ENCODE peak calls at places on chromosomes 4 and X, in seven cellular contexts. K is ovary, Z is HepG2, F is spleen, I is IMR-90, A is HCT116, J is GM12892. C is an unnamed sample.

GRCh38 chr4:7324651-7325121 is 110.0 kb downstream of the PSAPL1 start:
- DNase-seq in A (no peak), K (peak), Z (no peak), J (no peak), F (peak), I (no peak), C (no peak)

GRCh38 chr4:34193451-34194154 is 2050.7 kb downstream of the ARAP2 start:
- DNase-seq in A (no peak), I (peak), J (no peak), Z (no peak), F (no peak), K (no peak), C (no peak)

GRCh38 chr4:168621806-168622589 is 125.1 kb downstream of the PALLD start:
- DNase-seq in Z (no peak), I (peak), J (no peak), K (no peak), A (no peak), F (no peak), C (no peak)

GRCh38 chr4:68271851-68272756 is 26.6 kb upstream of the TMPRSS11B start:
- DNase-seq in K (no peak), F (no peak), I (peak), Z (peak), J (no peak), A (peak), C (no peak)

GRCh38 chrX:56969559-56969958 is 25.8 kb downstream of the SPIN3 start:
- DNase-seq in J (no peak), F (no peak), Z (no peak), K (no peak), I (no peak), A (no peak), C (no peak)

GRCh38 chr4:128468485-128468989 is 180.9 kb upstream of the PGRMC2 start:
- DNase-seq in J (no peak), I (peak), K (no peak), F (no peak), Z (no peak), A (no peak), C (peak)

GRCh38 chr4:74267998-74268606 is 40.2 kb upstream of the EPGN start:
- DNase-seq in A (peak), I (peak), K (no peak), J (no peak), F (no peak), Z (no peak), C (peak)

GRCh38 chr4:143023519-143023918 is 161.2 kb upstream of the USP38 start:
- DNase-seq in A (no peak), K (no peak), J (no peak), Z (no peak), I (no peak), F (no peak), C (no peak)

GRCh38 chrX:39772057-39772832 is 325.5 kb downstream of the BCOR start:
- DNase-seq in I (peak), F (peak), A (no peak), Z (peak), J (no peak), K (no peak), C (peak)

GRCh38 chrX:37926700-37927099 is 79.3 kb upstream of the DYNLT3 start:
- DNase-seq in Z (peak), F (no peak), J (no peak), I (peak), A (no peak), K (no peak), C (no peak)

GRCh38 chrX:154010330-154011087 is 9.2 kb downstream of the IRAK1 start:
- DNase-seq in A (no peak), I (no peak), K (no peak), Z (peak), J (no peak), F (no peak), C (no peak)

GRCh38 chr4:189845145-189845846 is 95.4 kb upstream of the FRG1 start:
- DNase-seq in A (no peak), J (no peak), Z (no peak), F (no peak), I (peak), K (no peak), C (no peak)

GRCh38 chrX:125628435-125628834 is 308.8 kb downstream of the TEX13C start:
- DNase-seq in I (no peak), K (no peak), A (no peak), F (no peak), Z (no peak), J (no peak), C (no peak)

GRCh38 chr4:8939887-8940742 is 68.5 kb upstream of the HMX1 start:
- DNase-seq in F (peak), J (no peak), K (no peak), A (no peak), I (no peak), Z (no peak), C (no peak)

GRCh38 chr4:98932539-98932938 is 3.6 kb upstream of the EIF4E start:
- DNase-seq in J (no peak), A (no peak), Z (no peak), F (no peak), I (peak), K (no peak), C (no peak)

GRCh38 chr4:183098080-183098722 is 856 bp upstream of the WWC2 start:
- DNase-seq in I (peak), Z (peak), A (no peak), F (peak), K (peak), J (peak), C (peak)

GRCh38 chr4:41257257-41257900 is 651 bp downstream of the UCHL1 start:
- DNase-seq in K (peak), Z (no peak), J (peak), F (peak), A (no peak), I (peak), C (peak)

GRCh38 chr4:38231626-38232025 is 271.4 kb downstream of the PTTG2 start:
- DNase-seq in I (no peak), K (no peak), J (no peak), F (no peak), Z (no peak), A (no peak), C (no peak)

GRCh38 chr4:99462875-99463464 is 27.8 kb upstream of the ADH7 start:
- DNase-seq in K (peak), Z (peak), F (peak), I (peak), J (peak), A (peak), C (peak)

GRCh38 chrX:41733939-41734338 is 10.0 kb downstream of the GPR82 start:
- DNase-seq in Z (no peak), F (no peak), I (no peak), K (no peak), J (peak), A (no peak), C (no peak)

GRCh38 chrX:47649302-47649701 is 1.1 kb downstream of the ELK1 start:
- DNase-seq in K (no peak), Z (no peak), F (no peak), I (no peak), J (no peak), A (no peak), C (no peak)

GRCh38 chr4:38930199-38930598 is 62.6 kb downstream of the FAM114A1 start:
- DNase-seq in J (peak), F (no peak), A (no peak), I (no peak), K (no peak), Z (no peak), C (no peak)

GRCh38 chr4:122458625-122459024 is 2.1 kb upstream of the IL2 start:
- DNase-seq in F (no peak), A (no peak), K (no peak), J (peak), Z (no peak), I (peak), C (no peak)

GRCh38 chrX:1419545-1420355 is 27.8 kb upstream of the SLC25A6 start:
- DNase-seq in I (no peak), J (no peak), Z (no peak), F (peak), A (no peak), K (peak), C (no peak)

GRCh38 chrX:1421433-1422134 is 29.7 kb upstream of the SLC25A6 start:
- DNase-seq in I (no peak), A (no peak), J (no peak), F (peak), K (peak), Z (no peak), C (no peak)

GRCh38 chrX:1418901-1419544 is 27.1 kb upstream of the SLC25A6 start:
- DNase-seq in F (peak), Z (no peak), I (no peak), A (no peak), K (peak), J (no peak), C (no peak)

GRCh38 chrX:1422135-1422465 is 30.2 kb upstream of the SLC25A6 start:
- DNase-seq in Z (no peak), F (peak), J (no peak), A (no peak), I (no peak), K (peak), C (no peak)

GRCh38 chrX:1420371-1420770 is 28.5 kb upstream of the SLC25A6 start:
- DNase-seq in I (no peak), A (no peak), F (peak), J (no peak), K (peak), Z (no peak), C (no peak)
- TF ChIP-seq POLR2A in I (no peak), A (no peak), F (no peak), J (no peak), K (no peak), Z (no peak), C (no peak)

DNA sequence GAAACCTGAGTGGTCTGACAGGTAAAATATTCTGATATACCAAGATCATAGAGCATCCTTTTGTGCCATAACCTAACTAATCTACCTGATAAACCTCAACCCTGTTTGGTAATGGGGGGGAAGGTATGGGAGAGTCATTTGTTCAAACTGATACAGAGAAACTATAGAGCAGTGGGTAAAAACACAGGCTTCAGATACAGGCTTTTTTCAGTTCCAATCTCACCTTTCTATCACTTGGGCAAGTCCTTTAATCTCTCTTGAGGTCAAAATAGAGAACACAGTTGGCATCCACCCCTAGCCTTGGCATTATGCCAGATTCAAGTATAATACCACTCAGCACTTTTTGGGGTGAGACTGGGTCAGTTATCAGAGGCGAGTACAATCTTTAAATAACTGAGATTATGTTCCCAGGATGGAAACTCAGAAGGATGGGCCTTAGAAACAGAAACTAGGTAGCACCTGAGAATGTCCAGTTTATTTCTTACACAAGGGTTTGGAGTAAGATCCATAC is 880 bp upstream of the ETDC start:
- DNase-seq in I (no peak), F (no peak), A (no peak), J (no peak), K (no peak), Z (no peak), C (no peak)
- TF ChIP-seq POLR2A in I (no peak), F (no peak), A (no peak), J (no peak), K (no peak), Z (no peak), C (no peak)

GRCh38 chrX:1491851-1492349 is 39.2 kb upstream of the ASMTL start:
- DNase-seq in J (peak), I (no peak), K (no peak), Z (peak), A (peak), F (peak), C (no peak)
- TF ChIP-seq POLR2A in J (no peak), I (no peak), K (no peak), Z (no peak), A (no peak), F (no peak), C (no peak)

GRCh38 chr4:52861879-52862604 is at the start of gene RASL11B:
- DNase-seq in I (peak), K (peak), J (peak), F (peak), A (peak), Z (peak), C (peak)
- TF ChIP-seq POLR2A in I (no peak), K (peak), J (no peak), F (no peak), A (no peak), Z (no peak), C (peak)

GRCh38 chr4:26859762-26860156 is 882 bp upstream of the STIM2 start:
- DNase-seq in A (no peak), J (no peak), F (no peak), K (no peak), Z (no peak), I (no peak), C (no peak)

GRCh38 chr4:26858947-26859401 is 1.7 kb upstream of the STIM2 start:
- DNase-seq in I (peak), Z (no peak), F (no peak), A (no peak), K (no peak), J (no peak), C (no peak)

GRCh38 chr4:26860922-26861433 is 337 bp downstream of the STIM2 start:
- DNase-seq in F (peak), I (peak), J (peak), K (peak), A (no peak), Z (peak), C (peak)

GRCh38 chr4:26861434-26862186 is 969 bp downstream of the STIM2 start:
- DNase-seq in A (no peak), K (peak), Z (peak), I (peak), F (peak), J (peak), C (peak)

GRCh38 chr4:26860157-26860921 is at the start of gene STIM2:
- DNase-seq in F (peak), J (peak), Z (peak), A (peak), K (peak), I (peak), C (peak)
- TF ChIP-seq POLR2A in F (peak), J (peak), Z (peak), A (peak), K (peak), I (peak), C (peak)

DNA sequence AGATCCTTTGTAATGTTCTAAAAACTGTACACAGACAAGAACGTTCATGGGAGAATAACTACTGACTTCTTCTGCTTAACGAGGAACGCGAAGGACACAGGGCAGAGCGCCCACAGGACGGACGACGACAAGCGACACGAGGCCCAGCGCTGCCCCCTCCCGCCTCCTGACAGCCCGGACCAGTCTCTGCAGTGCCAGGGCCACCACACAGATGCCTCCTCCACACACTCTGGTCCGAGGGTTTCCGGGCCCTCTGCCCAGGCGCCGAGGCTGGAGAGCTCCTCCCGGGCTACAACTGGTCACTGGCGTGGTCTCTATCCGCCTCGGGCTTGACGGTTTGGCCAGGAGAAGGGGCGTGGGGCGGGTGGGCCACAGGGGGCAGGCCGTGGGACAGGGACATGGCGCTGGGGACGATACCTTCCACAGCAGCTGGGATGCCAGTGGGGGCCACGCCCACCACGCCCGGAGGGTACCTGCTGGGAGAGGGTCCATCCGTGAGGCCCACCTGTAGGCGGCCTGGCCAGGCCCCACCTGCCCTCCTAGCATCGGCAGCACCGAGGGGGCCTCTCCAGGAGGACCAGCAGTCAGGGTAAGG is 36.9 kb downstream of the CTBP1 start:
- DNase-seq in Z (no peak), J (no peak), A (no peak), K (peak), F (peak), I (no peak), C (no peak)
- TF ChIP-seq POLR2A in Z (no peak), J (no peak), A (no peak), K (no peak), F (no peak), I (no peak), C (no peak)

GRCh38 chr4:119317996-119318395 is 3.9 kb downstream of the FABP2 start:
- DNase-seq in I (no peak), K (no peak), A (no peak), J (no peak), Z (no peak), F (no peak), C (no peak)

DNA sequence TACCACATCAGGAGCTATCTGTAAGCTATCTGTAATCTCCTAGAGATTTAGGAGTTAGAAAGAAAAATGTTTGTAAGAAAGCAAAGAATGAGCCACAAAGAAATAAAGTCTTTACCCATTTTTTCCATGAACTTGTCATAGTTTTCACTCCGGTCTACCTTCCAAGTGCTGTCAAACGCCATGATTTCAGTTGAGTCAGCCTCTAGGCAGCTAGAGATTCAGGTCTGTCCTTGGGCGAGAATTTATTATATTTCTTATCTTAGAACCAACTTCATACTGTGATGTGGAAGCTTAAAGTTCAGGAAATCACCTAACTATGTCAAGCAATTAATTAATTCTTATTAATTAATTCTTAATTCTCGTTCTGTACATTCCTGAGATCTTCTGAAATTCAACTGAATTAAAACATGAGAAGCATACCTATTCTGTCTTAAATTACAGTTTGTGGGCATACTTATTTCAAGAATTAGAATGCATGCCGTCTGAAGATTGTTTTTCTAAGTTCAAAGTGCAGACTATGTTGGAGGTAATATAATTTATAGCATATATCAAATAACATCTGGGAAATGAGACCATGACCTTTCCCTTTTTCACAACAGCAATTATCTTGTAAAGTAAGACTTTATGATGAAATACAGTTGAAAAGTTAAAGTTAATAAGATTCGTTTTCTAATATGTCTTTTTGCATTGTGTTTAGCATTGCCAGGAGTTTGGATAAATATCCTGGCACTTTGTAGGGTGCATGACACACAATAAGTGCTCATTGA is at the start of gene FABP2:
- DNase-seq in A (no peak), J (no peak), I (no peak), K (no peak), F (no peak), Z (no peak), C (no peak)
- TF ChIP-seq POLR2A in A (no peak), J (no peak), I (no peak), K (no peak), F (no peak), Z (no peak), C (no peak)

DNA sequence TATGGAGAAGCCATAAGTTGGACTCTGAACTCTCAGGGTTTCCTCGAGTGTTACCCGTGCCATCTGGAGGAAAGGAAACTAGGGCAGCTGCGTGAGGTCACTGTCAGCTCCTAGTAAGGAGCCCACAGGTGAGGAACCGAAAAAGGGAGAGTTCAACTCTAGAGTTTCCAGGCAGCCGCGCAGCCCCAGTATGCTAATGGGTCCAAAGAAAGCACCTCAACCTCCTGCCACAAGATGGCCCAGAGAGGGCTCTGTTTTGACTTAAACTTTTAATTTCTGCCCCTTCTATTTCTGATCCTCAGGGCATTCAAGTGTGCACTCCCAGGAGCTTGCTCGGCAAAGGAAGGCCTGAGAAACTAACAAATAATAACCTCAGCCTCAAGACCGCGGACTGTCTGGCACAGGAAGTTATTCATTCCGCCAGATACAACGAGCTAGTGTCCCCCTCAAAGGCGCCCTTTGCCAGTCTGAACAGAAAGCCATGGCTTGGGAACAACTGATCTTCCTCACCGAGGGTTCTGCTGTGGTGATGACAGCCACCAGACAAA is 13.9 kb downstream of the SCARB2 start:
- DNase-seq in F (peak), J (peak), I (peak), Z (no peak), A (no peak), K (no peak), C (no peak)
- TF ChIP-seq POLR2A in F (no peak), J (no peak), I (no peak), Z (no peak), A (no peak), K (no peak), C (no peak)

GRCh38 chrX:49270249-49270921 is 792 bp downstream of the PPP1R3F start:
- DNase-seq in F (peak), A (no peak), Z (no peak), I (no peak), K (peak), J (no peak), C (no peak)

GRCh38 chrX:49268702-49269009 is 937 bp upstream of the PPP1R3F start:
- DNase-seq in A (no peak), K (no peak), J (no peak), F (no peak), I (no peak), Z (no peak), C (no peak)

GRCh38 chrX:49271341-49271740 is 1.7 kb downstream of the PPP1R3F start:
- DNase-seq in F (peak), K (peak), A (no peak), Z (no peak), I (no peak), J (no peak), C (no peak)

GRCh38 chrX:49269768-49270248 is at the start of gene PPP1R3F:
- DNase-seq in F (no peak), A (no peak), I (no peak), Z (no peak), K (no peak), J (no peak), C (no peak)

GRCh38 chrX:49269010-49269767 is 404 bp upstream of the PPP1R3F start:
- DNase-seq in F (peak), J (peak), K (peak), A (peak), Z (peak), I (peak), C (peak)
- TF ChIP-seq POLR2A in F (no peak), J (peak), K (peak), A (no peak), Z (peak), I (peak), C (peak)

C was measured in H54.